ENCODE peak calls at places on chromosomes 13 and 19, in six cellular contexts. N is substantia nigra; S is tibial artery; Q is BE2C; U is brain microvascular endothelial cell; T is stimulated activated CD4-positive, alpha-beta T cell treated with anti-CD3 and anti-CD28 coated beads, Interleukin-1b, Interleukin-23, amount 100 ng/mL, for 4 hours. J is an unnamed sample.

GRCh38 chr19:17289489-17289888 is 7.8 kb downstream of the ANKLE1 start:
- DNase-seq in Q (peak; percentile 86), U (peak; percentile 88), N (peak; percentile 29), T (no peak), S (no peak), J (no peak)

GRCh38 chr19:6753178-6754031 is 13.8 kb downstream of the SH2D3A start:
- DNase-seq in Q (peak; percentile 90), U (peak; percentile 44), N (peak; percentile 24), T (peak; percentile 69), S (peak; percentile 81), J (peak; percentile 81)

GRCh38 chr19:37362733-37363132 is 8.2 kb upstream of the ZNF527 start:
- DNase-seq in Q (peak; percentile 40), T (no peak), U (no peak), S (no peak), N (no peak), J (no peak)

GRCh38 chr19:54156490-54156889 is 3.0 kb downstream of the LENG1 start:
- DNase-seq in U (no peak), T (no peak), N (no peak), Q (no peak), S (no peak), J (no peak)

GRCh38 chr13:50512602-50513527 is 330.6 kb downstream of the DLEU7 start:
- DNase-seq in U (peak; percentile 45), N (peak; percentile 56), S (peak; percentile 59), Q (no peak), T (peak; percentile 21), J (peak; percentile 67)

GRCh38 chr13:94329754-94330551 is 149.5 kb downstream of the DCT start:
- DNase-seq in N (no peak), T (no peak), Q (no peak), U (peak; percentile 92), S (no peak), J (no peak)

GRCh38 chr19:1549332-1549945 is 18.7 kb downstream of the MEX3D start:
- DNase-seq in T (no peak), N (no peak), S (no peak), U (no peak), Q (no peak), J (no peak)

GRCh38 chr19:40321566-40322270 is 26.5 kb downstream of the C19orf47 start:
- DNase-seq in U (no peak), Q (no peak), S (no peak), T (no peak), N (no peak), J (no peak)

GRCh38 chr13:70732611-70733010 is 624.4 kb upstream of the KLHL1 start:
- DNase-seq in Q (no peak), N (no peak), S (no peak), T (no peak), U (no peak), J (no peak)

GRCh38 chr19:12788682-12789097 is 2.6 kb upstream of the JUNB start:
- DNase-seq in Q (peak; percentile 93), U (peak; percentile 67), T (no peak), S (peak; percentile 86), N (peak; percentile 77), J (peak; percentile 80)

GRCh38 chr13:33745370-33746324 is 72.3 kb upstream of the RFC3 start:
- DNase-seq in U (no peak), S (no peak), T (no peak), N (no peak), Q (no peak), J (no peak)

GRCh38 chr13:45278096-45278645 is 62.8 kb downstream of the TPT1 start:
- DNase-seq in S (no peak), N (no peak), T (no peak), U (no peak), Q (no peak), J (no peak)

GRCh38 chr19:46009530-46010510 is 13.0 kb downstream of the PGLYRP1 start:
- DNase-seq in U (peak; percentile 77), N (peak; percentile 72), Q (peak; percentile 65), T (peak; percentile 62), S (peak; percentile 54), J (no peak)

GRCh38 chr13:24032674-24033073 is 127.8 kb upstream of the SPATA13 start:
- DNase-seq in Q (no peak), U (no peak), T (no peak), S (no peak), N (no peak), J (no peak)

GRCh38 chr19:46426506-46427162 is 2.1 kb downstream of the PNMA8C start:
- DNase-seq in U (peak; percentile 56), Q (peak; percentile 91), T (no peak), S (peak; percentile 67), N (peak; percentile 84), J (no peak)

GRCh38 chr13:38386421-38386820 is 36.8 kb downstream of the UFM1 start:
- DNase-seq in Q (no peak), N (no peak), U (no peak), S (no peak), T (no peak), J (no peak)

GRCh38 chr13:47117268-47117667 is 220.4 kb upstream of the HTR2A start:
- DNase-seq in Q (no peak), S (no peak), T (no peak), N (no peak), U (peak; percentile 79), J (no peak)

GRCh38 chr19:4115050-4115817 is 8.7 kb downstream of the MAP2K2 start:
- DNase-seq in Q (no peak), T (peak; percentile 28), U (no peak), S (no peak), N (no peak), J (no peak)

J was measured in ureter.